ENCODE peak calls at places on chromosomes 6 and 20, in seven cellular contexts. R, W, P, F, C, A and K are unnamed samples.

GRCh38 chr6:163661271-163661671 is 246.8 kb downstream of the QKI start:
- DNase-seq in C (no peak), A (no peak), F (no peak), W (no peak), P (no peak), R (no peak), K (no peak)

GRCh38 chr6:92962846-92963245 is 456.5 kb downstream of the EPHA7 start:
- DNase-seq in F (no peak), R (no peak), P (no peak), C (no peak), A (no peak), W (no peak), K (no peak)

GRCh38 chr6:12112540-12113189 is 100.6 kb downstream of the HIVEP1 start:
- DNase-seq in P (no peak), F (no peak), R (no peak), W (no peak), A (no peak), C (no peak), K (no peak)

GRCh38 chr20:43011491-43011890 is 178.2 kb downstream of the PTPRT start:
- DNase-seq in F (no peak), W (no peak), C (no peak), R (no peak), P (no peak), A (no peak), K (no peak)

GRCh38 chr6:21933351-21933750 is 339.8 kb downstream of the SOX4 start:
- DNase-seq in R (no peak), F (no peak), A (no peak), P (no peak), C (no peak), W (no peak), K (no peak)

GRCh38 chr6:15876406-15876805 is 213.6 kb upstream of the DTNBP1 start:
- DNase-seq in R (no peak), F (no peak), A (no peak), W (no peak), P (no peak), C (no peak), K (no peak)

GRCh38 chr6:7463785-7464184 is 74.2 kb downstream of the RIOK1 start:
- DNase-seq in R (peak), A (no peak), P (no peak), W (no peak), C (peak), F (peak), K (peak)

GRCh38 chr6:55474386-55474785 is 104.6 kb downstream of the HMGCLL1 start:
- DNase-seq in W (no peak), F (no peak), C (no peak), R (no peak), A (no peak), P (no peak), K (no peak)

GRCh38 chr6:146292506-146292905 is 251.1 kb upstream of the RAB32 start:
- DNase-seq in W (no peak), P (no peak), C (no peak), R (no peak), A (no peak), F (no peak), K (no peak)

GRCh38 chr6:5866547-5867051 is 140.1 kb downstream of the NRN1 start:
- DNase-seq in R (no peak), W (no peak), A (peak), C (no peak), F (no peak), P (no peak), K (peak)

GRCh38 chr20:38604873-38605303 is 3.3 kb downstream of the ARHGAP40 start:
- DNase-seq in P (no peak), A (no peak), C (no peak), F (peak), R (no peak), W (no peak), K (peak)

GRCh38 chr20:44738779-44739477 is 6.7 kb upstream of the KCNK15 start:
- DNase-seq in F (peak), W (no peak), R (peak), P (peak), A (peak), C (peak), K (peak)

GRCh38 chr6:52663120-52663934 is 7.6 kb upstream of the TMEM14A start:
- DNase-seq in P (peak), R (peak), F (peak), A (peak), W (no peak), C (peak), K (no peak)